ENCODE peak calls at places on chromosome 17, in six cellular contexts. D is K562, L is endothelial cell of umbilical vein, S is IMR-90, H is PC-3, P is colonic mucosa. M is an unnamed sample.

GRCh38 chr17:77273397-77274136 is 132.8 kb downstream of the SEC14L1 start:
- DNase-seq in D (no peak), L (no peak), S (peak; percentile 13), H (peak; percentile 49), P (no peak), M (no peak)

GRCh38 chr17:81980122-81980521 is 2.7 kb downstream of the ASPSCR1 start:
- DNase-seq in D (no peak), L (no peak), S (no peak), H (no peak), P (no peak), M (no peak)

GRCh38 chr17:76687278-76688164 is 23.2 kb downstream of the MXRA7 start:
- DNase-seq in D (peak; percentile 6), L (no peak), S (no peak), H (no peak), P (no peak), M (no peak)

GRCh38 chr17:44115585-44116415 is 7.6 kb downstream of the HDAC5 start:
- DNase-seq in D (peak; percentile 71), L (peak; percentile 60), S (peak; percentile 43), H (peak; percentile 53), P (no peak), M (peak; percentile 88)

GRCh38 chr17:78797691-78798585 is 15.9 kb upstream of the CYTH1 start:
- DNase-seq in D (no peak), L (no peak), S (no peak), H (no peak), P (no peak), M (no peak)

GRCh38 chr17:7220593-7221280 is 999 bp downstream of the ACADVL start:
- DNase-seq in D (no peak), L (peak; percentile 78), S (peak; percentile 63), H (peak; percentile 43), P (peak; percentile 70), M (peak; percentile 93)

GRCh38 chr17:56902350-56902749 is 11.5 kb downstream of the TRIM25 start:
- DNase-seq in D (no peak), L (peak; percentile 64), S (peak; percentile 34), H (peak; percentile 94), P (no peak), M (peak; percentile 45)

GRCh38 chr17:37818689-37819088 is 73.8 kb upstream of the HNF1B start:
- DNase-seq in D (no peak), L (no peak), S (peak; percentile 89), H (peak; percentile 87), P (peak; percentile 51), M (peak; percentile 67)

GRCh38 chr17:79945591-79946255 is 89.9 kb downstream of the TBC1D16 start:
- DNase-seq in D (no peak), L (no peak), S (no peak), H (no peak), P (no peak), M (peak; percentile 38)

GRCh38 chr17:57357392-57357784 is 101.1 kb downstream of the MSI2 start:
- DNase-seq in D (no peak), L (no peak), S (no peak), H (peak; percentile 67), P (no peak), M (no peak)

GRCh38 chr17:80836971-80837481 is 154.6 kb upstream of the CHMP6 start:
- DNase-seq in D (no peak), L (no peak), S (no peak), H (no peak), P (no peak), M (no peak)

GRCh38 chr17:19646788-19647696 is 1.5 kb upstream of the ALDH3A2 start:
- DNase-seq in D (no peak), L (peak; percentile 53), S (no peak), H (peak; percentile 81), P (peak; percentile 40), M (peak; percentile 88)

GRCh38 chr17:17356931-17357270 is 53.7 kb downstream of the NT5M start:
- DNase-seq in D (no peak), L (no peak), S (no peak), H (no peak), P (no peak), M (peak; percentile 42)

GRCh38 chr17:17358060-17358751 is 55.0 kb downstream of the NT5M start:
- DNase-seq in D (no peak), L (no peak), S (no peak), H (no peak), P (no peak), M (peak; percentile 30)

GRCh38 chr17:17360087-17360730 is 57.0 kb downstream of the NT5M start:
- DNase-seq in D (no peak), L (no peak), S (no peak), H (no peak), P (no peak), M (no peak)

GRCh38 chr17:17358866-17359265 is 55.7 kb downstream of the NT5M start:
- DNase-seq in D (no peak), L (no peak), S (no peak), H (no peak), P (no peak), M (peak; percentile 1)

DNA sequence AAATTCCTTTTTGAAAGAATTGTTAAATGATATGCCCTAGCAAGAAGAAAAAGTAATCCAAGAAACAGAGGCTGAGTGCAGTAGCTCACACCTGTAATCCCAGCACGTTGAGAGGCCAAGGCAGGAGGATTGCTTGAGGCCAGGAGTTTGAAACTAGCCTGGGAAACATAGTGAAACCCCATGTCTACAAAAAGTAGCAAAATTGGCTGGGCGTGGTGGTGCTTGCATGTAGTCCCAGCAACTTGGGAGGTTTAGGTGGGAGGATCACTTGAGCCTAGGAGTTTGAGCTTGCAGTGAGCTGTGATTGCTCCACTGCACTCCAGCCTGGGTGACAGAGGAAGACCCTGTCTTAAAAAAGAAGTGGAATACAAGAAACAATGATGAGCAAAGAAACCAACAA is 56.1 kb downstream of the NT5M start:
- DNase-seq in D (no peak), L (no peak), S (no peak), H (no peak), P (no peak), M (peak; percentile 6)
- H3K9ac ChIP-seq in D (no peak overlapping the region), L (no peak overlapping the region), S (no peak overlapping the region), H (no peak overlapping the region), P (no peak overlapping the region), M (no peak overlapping the region)

GRCh38 chr17:48998557-48999440 is 1.6 kb downstream of the IGF2BP1 start:
- DNase-seq in D (peak; percentile 55), L (peak; percentile 57), S (peak; percentile 59), H (no peak), P (no peak), M (peak; percentile 70)
- TF ChIP-seq CTCF in D (peak; percentile 35), L (no peak), S (peak; percentile 39), H (no peak), P (no peak), M (peak; percentile 46)

GRCh38 chr17:8628172-8628571 is 2.4 kb downstream of the MYH10 start:
- DNase-seq in D (no peak), L (no peak), S (no peak), H (no peak), P (no peak), M (no peak)

GRCh38 chr17:8630227-8630801 is at the start of gene MYH10:
- DNase-seq in D (peak; percentile 32), L (no peak), S (no peak), H (no peak), P (no peak), M (no peak)

GRCh38 chr17:8629371-8630226 is 926 bp downstream of the MYH10 start:
- DNase-seq in D (peak; percentile 40), L (peak; percentile 36), S (no peak), H (no peak), P (peak; percentile 32), M (peak; percentile 86)

GRCh38 chr17:8630802-8631553 is 453 bp upstream of the MYH10 start:
- DNase-seq in D (peak; percentile 93), L (peak; percentile 100), S (peak; percentile 100), H (peak; percentile 97), P (peak; percentile 98), M (peak; percentile 100)

DNA sequence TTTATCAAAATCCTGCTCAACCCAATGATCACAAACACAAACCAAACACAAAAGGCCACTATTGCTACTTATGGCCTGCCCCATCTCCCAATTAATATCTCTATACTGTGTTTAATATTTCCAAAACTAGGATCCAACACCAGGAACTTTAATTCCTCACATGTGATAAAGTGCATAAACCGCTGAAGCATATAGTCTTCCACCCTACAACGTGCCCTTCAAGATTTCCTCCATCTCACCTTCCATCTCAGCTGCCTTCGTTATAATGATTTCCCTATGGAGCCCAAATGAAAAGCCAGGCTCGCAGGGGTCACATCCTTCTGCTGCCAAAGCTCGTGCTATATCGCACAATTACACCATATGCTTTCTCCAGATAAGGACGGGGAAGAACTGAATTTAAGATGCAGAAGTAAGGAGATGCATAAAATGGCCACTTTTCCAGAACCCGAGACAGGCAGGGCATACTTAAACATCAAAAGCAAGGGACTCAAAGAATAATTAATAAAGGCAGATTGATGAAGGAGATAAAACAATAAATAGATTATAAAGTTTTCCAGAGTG is 1.8 kb downstream of the MYH10 start:
- DNase-seq in D (peak; percentile 16), L (peak; percentile 67), S (no peak), H (no peak), P (no peak), M (no peak)
- H3K4me3 ChIP-seq in D (peak overlapping the region; percentile 14), L (peak overlapping the region; percentile 99), S (peak overlapping the region; percentile 75), H (peak overlapping the region; percentile 50), P (no peak overlapping the region), M (peak overlapping the region; percentile 82)

DNA sequence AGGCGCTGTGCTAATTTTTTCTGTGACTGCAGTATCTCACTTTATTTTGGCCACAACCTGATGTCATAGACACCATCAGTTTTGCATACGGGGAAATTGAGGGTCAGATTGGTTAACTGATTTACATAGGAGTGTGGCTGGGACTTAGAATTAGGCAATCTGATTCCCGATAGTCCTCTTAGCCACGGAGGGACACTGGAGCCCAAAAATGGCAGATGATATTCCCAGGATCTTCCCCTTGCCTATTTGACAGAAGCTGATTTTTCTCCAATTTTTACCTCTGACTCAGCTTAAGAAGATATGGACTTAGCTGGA is 1.3 kb downstream of the CPD start:
- DNase-seq in D (no peak), L (peak; percentile 15), S (peak; percentile 43), H (peak; percentile 7), P (no peak), M (no peak)
- H3K9ac ChIP-seq in D (peak overlapping the region; percentile 57), L (peak overlapping the region; percentile 51), S (peak overlapping the region; percentile 89), H (peak overlapping the region; percentile 73), P (peak overlapping the region; percentile 57), M (no peak overlapping the region)

GRCh38 chr17:64492481-64493109 is 4.3 kb downstream of the POLG2 start:
- DNase-seq in D (peak; percentile 36), L (peak; percentile 51), S (no peak), H (peak; percentile 70), P (no peak), M (no peak)
- TF ChIP-seq CTCF in D (peak; percentile 50), L (peak; percentile 25), S (peak; percentile 45), H (peak; percentile 73), P (peak; percentile 45), M (peak; percentile 70)

DNA sequence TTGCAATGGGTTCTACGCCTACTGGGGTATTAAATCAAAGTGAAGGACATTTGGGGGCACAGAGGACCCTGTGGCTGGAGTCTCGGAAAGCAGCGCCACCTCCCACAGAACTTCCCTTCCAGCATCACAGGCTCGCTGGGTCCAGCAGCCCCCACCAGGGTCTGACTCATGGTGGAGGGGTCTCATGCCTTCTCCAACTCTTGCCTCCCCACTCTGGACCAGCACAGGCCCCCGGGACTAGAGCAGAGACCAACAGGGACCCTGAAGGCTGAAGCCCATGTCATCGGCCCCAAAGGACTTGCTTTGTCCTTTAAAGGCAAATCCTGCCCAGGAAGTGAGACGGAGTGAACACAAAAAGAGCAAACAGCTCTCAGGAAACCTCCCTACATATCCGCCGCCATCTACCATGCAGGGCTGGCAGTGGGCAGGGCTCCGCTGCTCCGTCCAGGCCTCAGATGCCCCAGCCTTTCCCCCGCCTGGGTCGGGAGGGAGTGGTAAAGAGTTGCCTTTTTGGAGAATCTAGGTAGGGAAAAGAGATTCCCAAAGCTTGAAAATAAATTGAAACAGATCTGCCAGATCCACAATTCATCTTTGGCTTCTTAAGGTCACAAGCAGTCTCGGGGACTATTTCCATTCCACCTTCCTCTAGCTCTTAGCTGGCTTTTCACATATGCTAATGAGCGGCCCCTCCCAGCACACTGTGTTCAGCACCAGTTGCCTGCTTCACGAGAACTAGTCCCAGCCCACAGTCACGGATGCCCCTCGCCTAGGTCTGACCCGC is 2.1 kb upstream of the GPRC5C start:
- DNase-seq in D (no peak), L (no peak), S (no peak), H (peak; percentile 28), P (peak; percentile 69), M (peak; percentile 78)
- H3K4me3 ChIP-seq in D (peak overlapping the region; percentile 17), L (no peak overlapping the region), S (no peak overlapping the region), H (peak overlapping the region; percentile 80), P (peak overlapping the region; percentile 81), M (peak overlapping the region; percentile 86)